ENCODE peak calls at places on chromosomes 1 and 21, in six cellular contexts. Y, L, G, W, R and F are unnamed samples.

GRCh38 chr1:178143730-178144343 is 49.9 kb downstream of the RASAL2 start:
- DNase-seq in Y (no peak), L (no peak), G (no peak), W (no peak), R (no peak), F (peak)

GRCh38 chr1:212656730-212657129 is 42.9 kb downstream of the BATF3 start:
- DNase-seq in Y (no peak), L (no peak), G (no peak), W (no peak), R (no peak), F (no peak)

GRCh38 chr1:181341026-181341632 is 142.2 kb upstream of the CACNA1E start:
- DNase-seq in Y (no peak), L (no peak), G (no peak), W (no peak), R (no peak), F (no peak)

GRCh38 chr1:154803203-154803920 is 66.7 kb downstream of the KCNN3 start:
- DNase-seq in Y (no peak), L (no peak), G (no peak), W (no peak), R (no peak), F (no peak)

GRCh38 chr1:201921952-201922558 is 24.3 kb downstream of the LMOD1 start:
- DNase-seq in Y (no peak), L (no peak), G (no peak), W (no peak), R (no peak), F (no peak)

GRCh38 chr1:61950418-61950817 is 208.1 kb downstream of the PATJ start:
- DNase-seq in Y (peak), L (no peak), G (peak), W (no peak), R (no peak), F (no peak)

GRCh38 chr1:167748901-167749300 is 27.1 kb downstream of the MPZL1 start:
- DNase-seq in Y (no peak), L (no peak), G (no peak), W (no peak), R (no peak), F (peak)

GRCh38 chr1:233166896-233167295 is 128.6 kb downstream of the PCNX2 start:
- DNase-seq in Y (no peak), L (no peak), G (no peak), W (no peak), R (no peak), F (no peak)

GRCh38 chr1:216958569-216958968 is 235.3 kb upstream of the ESRRG start:
- DNase-seq in Y (no peak), L (no peak), G (no peak), W (no peak), R (no peak), F (no peak)

DNA sequence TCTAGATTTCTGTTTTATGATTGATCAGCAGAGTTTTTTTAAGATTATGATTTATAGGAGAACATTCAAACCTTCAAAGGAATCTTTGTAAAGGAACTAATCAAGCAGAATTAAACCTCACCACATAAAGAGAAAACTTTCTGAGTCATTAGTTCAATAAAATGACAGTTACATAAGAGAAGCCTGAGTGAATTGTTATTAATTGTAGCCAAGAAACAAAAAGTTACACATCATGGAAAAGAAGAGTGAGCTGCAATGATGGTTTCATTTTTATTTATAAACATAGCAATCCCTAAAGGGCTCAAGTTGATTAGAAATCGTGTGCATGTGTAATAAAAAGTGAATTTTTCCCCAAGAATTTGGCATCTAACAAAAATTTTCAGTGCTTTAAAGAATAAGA is 731.4 kb downstream of the LTN1 start:
- DNase-seq in Y (no peak), L (no peak), G (no peak), W (no peak), R (no peak), F (no peak)
- TF ChIP-seq CEBPB in Y (no peak), L (no peak), G (no peak), W (no peak), R (no peak), F (no peak)

GRCh38 chr1:228842094-228842775 is 107.0 kb downstream of the RHOU start:
- DNase-seq in Y (peak), L (peak), G (peak), W (peak), R (no peak), F (peak)
- H3K4me2 ChIP-seq in Y (peak), L (peak), G (peak), W (no peak), R (no peak), F (no peak)

DNA sequence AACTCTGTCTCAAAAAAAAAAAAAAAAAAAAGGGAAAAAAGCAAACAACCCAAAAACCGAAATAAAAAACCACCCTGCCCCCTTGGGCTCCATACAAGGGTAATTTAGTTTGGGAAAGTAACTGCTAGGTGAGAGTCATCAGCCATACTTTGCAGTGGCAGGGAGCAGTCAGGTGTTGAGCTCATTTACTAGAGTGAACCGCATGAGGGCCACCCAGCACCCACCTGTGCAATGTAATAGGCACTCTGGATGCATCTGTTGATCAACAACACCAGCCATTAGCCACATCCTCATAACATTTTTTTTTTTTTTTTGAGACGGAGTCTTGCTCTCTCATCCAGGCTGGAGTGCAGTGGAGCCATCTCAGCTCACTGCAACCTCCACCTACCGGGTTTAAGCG is 9.1 kb downstream of the INAVA start:
- DNase-seq in Y (no peak), L (no peak), G (no peak), W (no peak), R (no peak), F (no peak)
- TF ChIP-seq CEBPB in Y (no peak), L (no peak), G (no peak), W (no peak), R (no peak), F (no peak)

GRCh38 chr1:110619412-110620249 is 13.5 kb upstream of the KCNA2 start:
- DNase-seq in Y (peak), L (peak), G (peak), W (peak), R (peak), F (peak)
- H3K4me2 ChIP-seq in Y (peak), L (peak), G (no peak), W (peak), R (peak), F (no peak)